ENCODE peak calls at places on chromosome 1, in four cellular contexts. One of them, this sample, is unnamed.

GRCh38 chr1:201905234-201905890 is 16.7 kb downstream of the SHISA4 start:
- DNase-seq in K562: no peak
- DNase-seq in transverse colon: no peak
- DNase-seq in ovary: peak
- DNase-seq in this sample: no peak

GRCh38 chr1:226737819-226738420 is 1.2 kb downstream of the ITPKB start:
- DNase-seq in transverse colon: peak
- DNase-seq in K562: no peak
- DNase-seq in ovary: peak
- DNase-seq in this sample: peak

GRCh38 chr1:66300280-66300973 is 233.5 kb upstream of the SGIP1 start:
- DNase-seq in ovary: no peak
- DNase-seq in transverse colon: no peak
- DNase-seq in K562: no peak
- DNase-seq in this sample: no peak

GRCh38 chr1:234658143-234658542 is 48.2 kb upstream of the IRF2BP2 start:
- DNase-seq in ovary: no peak
- DNase-seq in K562: no peak
- DNase-seq in transverse colon: peak
- DNase-seq in this sample: peak

GRCh38 chr1:32695098-32695904 is 7.3 kb downstream of the SYNC start:
- DNase-seq in transverse colon: peak
- DNase-seq in ovary: peak
- DNase-seq in K562: peak
- DNase-seq in this sample: peak

GRCh38 chr1:205598841-205599666 is 32.8 kb downstream of the ELK4 start:
- DNase-seq in K562: no peak
- DNase-seq in transverse colon: peak
- DNase-seq in ovary: peak
- DNase-seq in this sample: peak

GRCh38 chr1:166700696-166701095 is 138.6 kb upstream of the POGK start:
- DNase-seq in transverse colon: no peak
- DNase-seq in K562: peak
- DNase-seq in ovary: no peak
- DNase-seq in this sample: no peak

GRCh38 chr1:104064391-104064790 is 314.7 kb downstream of the AMY1C start:
- DNase-seq in transverse colon: no peak
- DNase-seq in ovary: no peak
- DNase-seq in K562: no peak
- DNase-seq in this sample: no peak

GRCh38 chr1:112110031-112110430 is 120.6 kb upstream of the KCND3 start:
- DNase-seq in K562: no peak
- DNase-seq in ovary: no peak
- DNase-seq in transverse colon: no peak
- DNase-seq in this sample: peak

GRCh38 chr1:104856091-104856490 is 1106.4 kb downstream of the AMY1C start:
- DNase-seq in ovary: no peak
- DNase-seq in transverse colon: no peak
- DNase-seq in K562: no peak
- DNase-seq in this sample: no peak

GRCh38 chr1:205495237-205495823 is 9.1 kb upstream of the CDK18 start:
- DNase-seq in ovary: no peak
- DNase-seq in K562: peak
- DNase-seq in transverse colon: peak
- DNase-seq in this sample: peak

GRCh38 chr1:15090373-15090772 is 63.2 kb upstream of the TMEM51 start:
- DNase-seq in K562: no peak
- DNase-seq in ovary: no peak
- DNase-seq in transverse colon: peak
- DNase-seq in this sample: peak

GRCh38 chr1:30302808-30303310 is 420.5 kb downstream of the MATN1 start:
- DNase-seq in transverse colon: no peak
- DNase-seq in K562: no peak
- DNase-seq in ovary: no peak
- DNase-seq in this sample: no peak

GRCh38 chr1:22689505-22689904 is 21.1 kb upstream of the EPHB2 start:
- DNase-seq in K562: no peak
- DNase-seq in ovary: no peak
- DNase-seq in transverse colon: no peak
- DNase-seq in this sample: no peak

GRCh38 chr1:7679873-7680790 is 91.0 kb upstream of the VAMP3 start:
- DNase-seq in transverse colon: peak
- DNase-seq in ovary: peak
- DNase-seq in K562: peak
- DNase-seq in this sample: peak

GRCh38 chr1:219798283-219799030 is 129.9 kb downstream of the SLC30A10 start:
- DNase-seq in K562: no peak
- DNase-seq in ovary: no peak
- DNase-seq in transverse colon: no peak
- DNase-seq in this sample: no peak

GRCh38 chr1:72579629-72580028 is 297.3 kb upstream of the NEGR1 start:
- DNase-seq in ovary: no peak
- DNase-seq in transverse colon: no peak
- DNase-seq in K562: no peak
- DNase-seq in this sample: no peak

GRCh38 chr1:109517337-109517736 is 7.8 kb upstream of the AMIGO1 start:
- DNase-seq in K562: no peak
- DNase-seq in ovary: no peak
- DNase-seq in transverse colon: no peak
- DNase-seq in this sample: no peak
- TF ChIP-seq EP300 in K562: no peak
- TF ChIP-seq EP300 in ovary: no peak
- TF ChIP-seq EP300 in transverse colon: no peak
- TF ChIP-seq EP300 in this sample: no peak

DNA sequence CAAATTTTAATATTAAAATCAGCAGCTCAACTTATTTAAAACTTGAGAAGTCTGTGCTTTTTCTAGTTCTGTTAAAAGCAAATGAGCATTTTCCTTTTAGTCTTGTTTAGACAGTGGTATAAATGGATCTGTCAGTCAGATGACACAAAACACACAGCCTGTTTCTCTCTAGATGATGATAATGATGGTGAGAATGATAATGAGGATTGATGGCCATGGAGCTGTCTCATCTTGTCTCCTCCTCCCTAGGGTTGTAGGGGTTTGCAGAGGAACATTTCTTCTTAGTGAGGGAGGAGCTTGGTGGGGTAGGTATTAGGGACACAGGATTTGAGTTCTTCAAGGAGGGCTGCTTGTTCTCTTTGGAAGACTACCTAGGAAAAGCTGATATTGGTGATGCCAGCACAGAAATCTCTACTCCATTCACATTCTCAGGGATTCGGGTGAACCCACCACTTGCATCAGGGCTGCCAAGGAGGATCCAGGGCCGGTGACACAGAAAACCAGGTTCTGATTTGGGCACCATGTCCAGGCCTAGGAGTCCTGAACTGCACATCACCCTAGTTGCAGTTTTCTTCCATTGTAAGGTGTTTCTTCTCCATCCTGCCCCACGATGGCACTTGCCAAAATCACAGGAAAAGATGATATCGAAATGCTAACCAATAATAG is 147.6 kb downstream of the RHOU start:
- DNase-seq in ovary: no peak
- DNase-seq in K562: no peak
- DNase-seq in transverse colon: no peak
- DNase-seq in this sample: no peak
- TF ChIP-seq EP300 in ovary: no peak
- TF ChIP-seq EP300 in K562: no peak
- TF ChIP-seq EP300 in transverse colon: no peak
- TF ChIP-seq EP300 in this sample: no peak

DNA sequence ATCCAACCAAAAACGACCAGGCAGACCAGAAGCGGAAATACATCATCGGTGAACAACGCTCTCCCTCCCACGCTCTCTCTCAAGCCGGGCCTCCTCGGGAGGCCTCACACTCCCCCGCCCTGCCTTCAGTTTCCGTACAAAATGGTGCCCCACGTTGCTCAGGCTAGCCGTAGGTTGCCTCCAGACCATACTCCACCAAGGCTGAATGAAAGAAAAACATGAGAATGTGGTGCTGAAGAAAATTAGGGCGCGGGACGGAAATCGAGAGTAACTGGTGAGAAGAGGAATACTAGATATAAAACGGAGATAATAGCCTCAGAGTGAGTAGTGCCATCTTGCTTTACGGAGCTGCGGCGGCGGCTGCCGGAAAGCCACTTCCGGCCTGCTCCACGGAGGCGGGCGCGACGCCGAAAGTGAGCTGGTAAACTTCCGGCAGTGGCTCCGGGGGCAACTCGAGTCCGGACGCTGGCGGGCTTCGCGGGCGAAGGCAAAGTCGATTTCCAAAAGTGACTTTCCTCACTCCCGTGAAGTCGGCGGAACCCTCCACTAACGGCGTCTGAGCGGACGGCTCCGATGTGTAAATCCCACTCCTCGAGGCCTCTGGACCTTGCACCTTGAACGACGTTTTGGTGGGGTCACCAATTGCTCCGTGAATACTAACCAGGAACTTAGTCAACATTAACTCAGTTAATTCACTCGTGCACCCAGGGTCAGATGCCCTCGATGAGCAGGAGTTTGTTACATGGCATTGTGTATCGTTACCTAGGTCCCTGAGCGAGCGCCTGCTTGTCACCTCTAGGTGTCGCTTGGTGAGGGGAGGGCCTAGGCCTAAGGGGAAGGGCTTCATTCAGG is at the start of gene SH3BP5L:
- DNase-seq in K562: peak
- DNase-seq in ovary: peak
- DNase-seq in transverse colon: peak
- DNase-seq in this sample: peak
- TF ChIP-seq EP300 in K562: peak
- TF ChIP-seq EP300 in ovary: no peak
- TF ChIP-seq EP300 in transverse colon: no peak
- TF ChIP-seq EP300 in this sample: no peak

GRCh38 chr1:94754570-94754969 is 65.6 kb upstream of the SLC44A3 start:
- DNase-seq in ovary: no peak
- DNase-seq in transverse colon: no peak
- DNase-seq in K562: no peak
- DNase-seq in this sample: no peak

GRCh38 chr1:94753171-94753972 is 66.8 kb upstream of the SLC44A3 start:
- DNase-seq in K562: no peak
- DNase-seq in ovary: peak
- DNase-seq in transverse colon: no peak
- DNase-seq in this sample: peak

GRCh38 chr1:94757931-94758330 is 62.2 kb upstream of the SLC44A3 start:
- DNase-seq in transverse colon: no peak
- DNase-seq in K562: no peak
- DNase-seq in ovary: peak
- DNase-seq in this sample: no peak

GRCh38 chr1:94754101-94754500 is 66.1 kb upstream of the SLC44A3 start:
- DNase-seq in transverse colon: no peak
- DNase-seq in ovary: no peak
- DNase-seq in K562: no peak
- DNase-seq in this sample: no peak

GRCh38 chr1:94755675-94756074 is 64.5 kb upstream of the SLC44A3 start:
- DNase-seq in transverse colon: no peak
- DNase-seq in K562: no peak
- DNase-seq in ovary: peak
- DNase-seq in this sample: no peak
- TF ChIP-seq EP300 in transverse colon: no peak
- TF ChIP-seq EP300 in K562: no peak
- TF ChIP-seq EP300 in ovary: no peak
- TF ChIP-seq EP300 in this sample: no peak